ENCODE peak calls at places on chromosome 14, in five cellular contexts. I is hepatocyte, M is left ventricle myocardium inferior, J is tibial artery, L is omental fat pad. F is an unnamed sample.

GRCh38 chr14:105582639-105583038 is 56.3 kb downstream of the TMEM121 start:
- DNase-seq in I (peak; percentile 51), M (no peak), J (no peak), L (no peak), F (peak; percentile 26)

GRCh38 chr14:81406863-81407262 is 6.7 kb upstream of the STON2 start:
- DNase-seq in J (peak; percentile 58), L (no peak), M (no peak), I (peak; percentile 48), F (no peak)

GRCh38 chr14:104682107-104682593 is 7.3 kb upstream of the INF2 start:
- DNase-seq in I (no peak), L (no peak), J (no peak), M (peak; percentile 17), F (no peak)

GRCh38 chr14:101122855-101123129 is 219.3 kb upstream of the RTL1 start:
- DNase-seq in M (no peak), L (peak; percentile 7), I (no peak), J (no peak), F (no peak)

GRCh38 chr14:52888839-52889838 is 61.7 kb downstream of the FERMT2 start:
- DNase-seq in J (no peak), L (no peak), I (no peak), M (no peak), F (no peak)

GRCh38 chr14:103073367-103073875 is 10.6 kb upstream of the LBHD2 start:
- DNase-seq in M (peak; percentile 14), L (no peak), J (no peak), I (no peak), F (no peak)

GRCh38 chr14:88986146-88986841 is 161.8 kb downstream of the TTC8 start:
- DNase-seq in J (no peak), M (peak; percentile 18), L (no peak), I (peak; percentile 53), F (no peak)

GRCh38 chr14:70114621-70115156 is 74.1 kb downstream of the SLC8A3 start:
- DNase-seq in L (no peak), J (no peak), M (no peak), I (no peak), F (no peak)

GRCh38 chr14:57287745-57288144 is 19.0 kb downstream of the AP5M1 start:
- DNase-seq in J (no peak), I (no peak), M (no peak), L (no peak), F (no peak)

GRCh38 chr14:97382616-97383226 is 585.5 kb downstream of the VRK1 start:
- DNase-seq in L (no peak), J (no peak), M (no peak), I (no peak), F (no peak)

GRCh38 chr14:69713127-69713800 is 53.7 kb upstream of the SRSF5 start:
- DNase-seq in L (no peak), J (no peak), I (no peak), M (no peak), F (no peak)

GRCh38 chr14:90775441-90775840 is 40.8 kb downstream of the TTC7B start:
- DNase-seq in I (no peak), L (no peak), J (no peak), M (no peak), F (no peak)

GRCh38 chr14:86115972-86116371 is 586.0 kb downstream of the FLRT2 start:
- DNase-seq in L (no peak), M (no peak), J (no peak), I (no peak), F (no peak)

GRCh38 chr14:24162083-24162482 is 1.0 kb downstream of the IRF9 start:
- DNase-seq in L (no peak), M (no peak), I (no peak), J (no peak), F (no peak)

GRCh38 chr14:93246534-93246933 is 39.5 kb downstream of the UBR7 start:
- DNase-seq in L (no peak), J (no peak), M (no peak), I (no peak), F (no peak)

GRCh38 chr14:80845877-80846276 is 95.7 kb downstream of the CEP128 start:
- DNase-seq in L (no peak), M (no peak), J (no peak), I (no peak), F (no peak)

GRCh38 chr14:56340921-56341320 is 222.7 kb downstream of the PELI2 start:
- DNase-seq in M (no peak), I (no peak), J (no peak), L (no peak), F (no peak)

GRCh38 chr14:88554458-88555286 is at the start of gene PTPN21:
- DNase-seq in J (peak; percentile 64), I (peak; percentile 91), L (no peak), M (peak; percentile 82), F (peak; percentile 68)

GRCh38 chr14:34498684-34499412 is 36.8 kb upstream of the SPTSSA start:
- DNase-seq in J (no peak), M (no peak), L (no peak), I (no peak), F (peak; percentile 34)

GRCh38 chr14:101557811-101558738 is 3.2 kb upstream of the DIO3 start:
- DNase-seq in M (no peak), J (peak; percentile 70), I (peak; percentile 54), L (no peak), F (no peak)

GRCh38 chr14:51242545-51243490 is 2.8 kb downstream of the TMX1 start:
- DNase-seq in L (no peak), I (no peak), J (no peak), M (no peak), F (no peak)

GRCh38 chr14:70289138-70289537 is 70.3 kb downstream of the COX16 start:
- DNase-seq in M (no peak), L (no peak), I (no peak), J (no peak), F (peak; percentile 46)

GRCh38 chr14:33902363-33902762 is 48.5 kb downstream of the EGLN3 start:
- DNase-seq in M (no peak), L (no peak), J (no peak), I (no peak), F (no peak)

GRCh38 chr14:105118646-105119409 is 49.7 kb downstream of the JAG2 start:
- DNase-seq in J (no peak), I (peak; percentile 41), M (no peak), L (no peak), F (no peak)

GRCh38 chr14:42884100-42884499 is 1277.4 kb downstream of the LRFN5 start:
- DNase-seq in L (no peak), M (no peak), J (no peak), I (peak; percentile 17), F (no peak)

GRCh38 chr14:34539407-34540180 is at the start of gene EAPP:
- DNase-seq in J (peak; percentile 99), L (peak; percentile 88), I (peak; percentile 99), M (peak; percentile 98), F (peak; percentile 94)

GRCh38 chr14:67166450-67166853 is 22.8 kb upstream of the GARIN2 start:
- DNase-seq in M (no peak), I (peak; percentile 51), J (no peak), L (no peak), F (peak; percentile 16)

GRCh38 chr14:37924622-37925021 is 283.1 kb upstream of the SSTR1 start:
- DNase-seq in M (no peak), L (no peak), J (no peak), I (no peak), F (no peak)
- TF ChIP-seq CTCF in M (no peak), L (no peak), J (no peak), I (no peak), F (no peak)

GRCh38 chr14:36204674-36205073 is 28.2 kb upstream of the PTCSC3 start:
- DNase-seq in M (no peak), J (no peak), I (no peak), L (no peak), F (no peak)

GRCh38 chr14:36208690-36209278 is 32.3 kb upstream of the PTCSC3 start:
- DNase-seq in J (no peak), I (peak; percentile 35), M (no peak), L (no peak), F (no peak)

GRCh38 chr14:36212987-36213386 is 36.5 kb upstream of the PTCSC3 start:
- DNase-seq in J (no peak), L (no peak), M (no peak), I (no peak), F (no peak)

GRCh38 chr14:36212577-36212976 is 36.1 kb upstream of the PTCSC3 start:
- DNase-seq in I (no peak), L (no peak), M (no peak), J (no peak), F (no peak)

DNA sequence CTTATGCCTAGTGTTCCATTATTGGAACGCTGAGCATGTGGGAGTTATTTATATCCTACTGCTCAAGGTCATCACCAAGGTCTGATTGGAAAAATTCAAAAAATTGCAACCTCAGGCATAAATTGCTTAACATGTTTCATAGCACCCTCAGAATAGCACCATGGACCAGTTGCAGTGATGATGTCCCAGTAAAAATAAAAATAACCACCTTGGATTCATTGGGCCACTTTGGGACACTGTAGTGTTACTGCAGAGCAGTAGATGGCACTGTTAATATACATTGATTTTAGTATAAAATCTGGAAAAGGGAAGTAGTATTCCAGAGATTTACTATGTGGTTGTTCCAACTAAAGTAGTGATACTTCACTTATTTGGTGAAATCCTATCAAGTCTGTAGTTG is 31.0 kb upstream of the PTCSC3 start:
- DNase-seq in J (no peak), L (no peak), I (no peak), M (no peak), F (no peak)
- TF ChIP-seq CTCF in J (no peak), L (no peak), I (peak; percentile 59), M (no peak), F (no peak)

DNA sequence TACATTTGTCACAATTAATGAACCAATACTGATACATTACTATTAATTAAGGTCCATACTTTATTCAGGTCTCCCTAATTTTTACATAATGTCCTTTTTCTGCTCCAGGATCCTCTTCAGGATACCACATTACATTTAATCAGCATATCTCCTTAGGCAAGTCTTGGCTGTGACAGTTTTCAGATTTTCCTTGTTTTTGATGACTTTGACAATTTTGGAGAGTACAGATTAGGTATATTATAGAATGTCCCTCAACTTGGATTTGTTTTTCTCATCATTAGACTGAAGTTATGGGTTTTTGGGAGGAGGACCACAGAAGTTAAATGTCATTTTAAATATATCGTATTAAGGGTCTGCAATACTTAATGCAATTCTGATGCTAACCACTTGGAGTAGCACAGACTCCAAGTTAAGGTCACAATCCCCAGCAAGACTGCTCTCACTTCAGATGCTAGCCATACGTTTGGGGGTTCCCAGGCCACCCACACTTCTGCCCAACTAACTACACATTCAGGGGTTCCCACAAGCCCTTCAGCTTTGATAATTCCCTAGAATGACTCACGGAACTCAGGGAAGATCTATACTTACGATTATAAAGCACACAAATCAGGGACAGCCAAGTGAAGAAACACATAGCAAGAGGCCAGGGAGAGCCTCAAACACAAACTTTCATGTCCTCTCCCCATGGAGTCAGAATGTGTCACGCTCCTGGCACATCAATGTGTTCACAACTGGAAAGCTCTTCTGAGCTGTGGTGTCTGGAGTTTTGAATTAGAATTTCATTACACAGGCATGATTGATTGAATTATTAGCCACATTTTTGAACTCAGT is 17.0 kb upstream of the NUBPL start:
- DNase-seq in L (no peak), I (no peak), M (no peak), J (no peak), F (no peak)
- TF ChIP-seq CTCF in L (no peak), I (peak; percentile 28), M (peak; percentile 44), J (no peak), F (no peak)

GRCh38 chr14:79357307-79357706 is 854.0 kb downstream of the DIO2 start:
- DNase-seq in J (no peak), I (no peak), L (no peak), M (no peak), F (no peak)

GRCh38 chr14:79352026-79352425 is 859.3 kb downstream of the DIO2 start:
- DNase-seq in M (no peak), J (no peak), L (no peak), I (no peak), F (no peak)

GRCh38 chr14:79354336-79354735 is 857.0 kb downstream of the DIO2 start:
- DNase-seq in I (no peak), M (no peak), J (no peak), L (no peak), F (no peak)

GRCh38 chr14:79356040-79356439 is 855.3 kb downstream of the DIO2 start:
- DNase-seq in I (no peak), M (no peak), L (no peak), J (no peak), F (no peak)
- TF ChIP-seq CTCF in I (peak; percentile 34), M (no peak), L (no peak), J (no peak), F (no peak)